ENCODE peak calls at places on chromosomes 5 and 9, in six cellular contexts. T, B, P, C, N and O are unnamed samples. For H3K4me1, the result is how much of the 10 kb centered on the place peaks cover.

GRCh38 chr9:36158917-36159316 is 10.3 kb upstream of the CCIN start:
- DNase-seq in T (no peak), C (no peak), N (no peak), B (no peak), P (no peak), O (no peak)

GRCh38 chr9:124629600-124629999 is 122.4 kb upstream of the NR5A1 start:
- DNase-seq in B (no peak), N (peak), P (no peak), C (no peak), T (no peak), O (no peak)

GRCh38 chr9:92964981-92965758 is 17.8 kb downstream of the FGD3 start:
- DNase-seq in C (no peak), T (peak), B (no peak), P (no peak), N (no peak), O (no peak)

GRCh38 chr5:76155536-76155935 is 72.4 kb downstream of the SV2C start:
- DNase-seq in P (no peak), B (no peak), C (no peak), T (no peak), N (no peak), O (no peak)

GRCh38 chr5:157159209-157159751 is 6.8 kb downstream of the GARIN3 start:
- DNase-seq in T (no peak), B (no peak), C (no peak), N (peak), P (no peak), O (peak)

GRCh38 chr5:171762016-171762415 is 23.6 kb upstream of the SMIM23 start:
- DNase-seq in C (no peak), T (no peak), B (no peak), N (no peak), P (no peak), O (no peak)

GRCh38 chr5:3191585-3191984 is 404.0 kb upstream of the IRX1 start:
- DNase-seq in N (no peak), B (no peak), P (no peak), C (no peak), T (no peak), O (no peak)

GRCh38 chr5:44388504-44389409 is 463 bp downstream of the FGF10 start:
- DNase-seq in B (peak), T (peak), N (no peak), C (no peak), P (no peak), O (no peak)

GRCh38 chr9:70438341-70438924 is 24.0 kb upstream of the KLF9 start:
- DNase-seq in B (peak), N (peak), C (no peak), T (no peak), P (peak), O (no peak)

GRCh38 chr5:31757813-31758212 is 118.9 kb downstream of the PDZD2 start:
- DNase-seq in T (no peak), N (no peak), B (no peak), P (no peak), C (no peak), O (no peak)

GRCh38 chr9:114382951-114383865 is 4.6 kb downstream of the AKNA start:
- DNase-seq in T (no peak), C (no peak), N (no peak), B (no peak), P (no peak), O (peak)

GRCh38 chr9:132998861-132999635 is 20.6 kb downstream of the GFI1B start:
- DNase-seq in P (no peak), B (no peak), N (no peak), C (no peak), T (no peak), O (no peak)

GRCh38 chr5:58133631-58134296 is 326.1 kb downstream of the PLK2 start:
- DNase-seq in P (no peak), N (peak), T (no peak), C (no peak), B (peak), O (no peak)

GRCh38 chr9:136006169-136006568 is 45.0 kb upstream of the UBAC1 start:
- DNase-seq in N (no peak), P (no peak), B (no peak), T (no peak), C (no peak), O (no peak)

GRCh38 chr5:10563132-10563939 is 534 bp upstream of the ANKRD33B start:
- DNase-seq in T (peak), C (peak), P (no peak), B (no peak), N (peak), O (peak)

GRCh38 chr9:96176901-96177718 is 124.9 kb downstream of the HSD17B3 start:
- DNase-seq in T (no peak), B (no peak), C (no peak), P (no peak), N (no peak), O (no peak)

GRCh38 chr5:164188733-164189148 is 683.3 kb downstream of the MAT2B start:
- DNase-seq in B (peak), C (peak), T (no peak), P (no peak), N (no peak), O (no peak)

GRCh38 chr9:107983191-107983603 is 493.6 kb upstream of the KLF4 start:
- DNase-seq in P (no peak), N (peak), C (no peak), T (no peak), B (peak), O (no peak)

GRCh38 chr5:143331956-143332355 is 71.5 kb downstream of the NR3C1 start:
- DNase-seq in T (no peak), N (no peak), B (no peak), P (no peak), C (no peak), O (no peak)

GRCh38 chr5:56409331-56410190 is 176.4 kb upstream of the ANKRD55 start:
- DNase-seq in T (no peak), P (no peak), B (peak), C (no peak), N (peak), O (no peak)

GRCh38 chr9:99261923-99262322 is 39.8 kb downstream of the SEC61B start:
- DNase-seq in T (no peak), B (no peak), C (no peak), N (no peak), P (no peak), O (no peak)

GRCh38 chr9:132742821-132743311 is 72.6 kb downstream of the GTF3C4 start:
- DNase-seq in B (no peak), P (no peak), N (no peak), C (no peak), T (peak), O (no peak)

GRCh38 chr9:78575041-78575440 is 278.1 kb downstream of the PSAT1 start:
- DNase-seq in B (no peak), N (no peak), P (no peak), T (no peak), C (peak), O (no peak)

GRCh38 chr5:111170279-111170678 is 53.9 kb upstream of the CAMK4 start:
- DNase-seq in P (no peak), T (no peak), B (no peak), N (no peak), C (no peak), O (no peak)

GRCh38 chr5:97544279-97545077 is 361.4 kb upstream of the RIOK2 start:
- DNase-seq in C (no peak), N (no peak), B (peak), T (no peak), P (no peak), O (no peak)

GRCh38 chr9:81239388-81239787 is 450.0 kb downstream of the TLE1 start:
- DNase-seq in C (no peak), P (no peak), B (no peak), T (no peak), N (no peak), O (no peak)

GRCh38 chr5:159353661-159354252 is 23.5 kb upstream of the IL12B start:
- DNase-seq in B (no peak), N (no peak), T (no peak), C (no peak), P (no peak), O (no peak)

GRCh38 chr9:88593537-88594185 is 58.7 kb downstream of the NXNL2 start:
- DNase-seq in B (peak), N (peak), T (no peak), C (peak), P (peak), O (no peak)

GRCh38 chr9:124214116-124214515 is 43.6 kb upstream of the NEK6 start:
- DNase-seq in P (no peak), N (no peak), T (peak), C (no peak), B (no peak), O (no peak)

GRCh38 chr9:69143291-69143690 is 30.8 kb upstream of the TJP2 start:
- DNase-seq in C (no peak), N (peak), T (no peak), B (peak), P (no peak), O (no peak)

GRCh38 chr5:14286574-14287399 is 143.6 kb downstream of the TRIO start:
- DNase-seq in C (no peak), N (no peak), B (no peak), T (no peak), P (no peak), O (no peak)

GRCh38 chr5:15252331-15252730 is 247.6 kb upstream of the FBXL7 start:
- DNase-seq in C (no peak), B (no peak), N (no peak), P (no peak), T (no peak), O (no peak)

GRCh38 chr5:90873033-90873517 is 314.5 kb downstream of the ADGRV1 start:
- DNase-seq in N (no peak), P (no peak), C (no peak), B (no peak), T (no peak), O (no peak)

GRCh38 chr9:99169982-99170761 is 51.6 kb downstream of the ALG2 start:
- DNase-seq in P (no peak), T (no peak), N (no peak), C (peak), B (no peak), O (no peak)

GRCh38 chr9:131678499-131679111 is 61.3 kb downstream of the RAPGEF1 start:
- DNase-seq in N (peak), T (peak), P (peak), C (peak), B (peak), O (peak)

GRCh38 chr9:89649045-89649691 is 44.4 kb downstream of the GADD45G start:
- DNase-seq in N (no peak), P (no peak), T (no peak), B (no peak), C (no peak), O (no peak)

GRCh38 chr9:97321251-97321650 is 13.8 kb downstream of the CCDC180 start:
- DNase-seq in N (no peak), P (no peak), B (no peak), T (no peak), C (no peak), O (no peak)

DNA sequence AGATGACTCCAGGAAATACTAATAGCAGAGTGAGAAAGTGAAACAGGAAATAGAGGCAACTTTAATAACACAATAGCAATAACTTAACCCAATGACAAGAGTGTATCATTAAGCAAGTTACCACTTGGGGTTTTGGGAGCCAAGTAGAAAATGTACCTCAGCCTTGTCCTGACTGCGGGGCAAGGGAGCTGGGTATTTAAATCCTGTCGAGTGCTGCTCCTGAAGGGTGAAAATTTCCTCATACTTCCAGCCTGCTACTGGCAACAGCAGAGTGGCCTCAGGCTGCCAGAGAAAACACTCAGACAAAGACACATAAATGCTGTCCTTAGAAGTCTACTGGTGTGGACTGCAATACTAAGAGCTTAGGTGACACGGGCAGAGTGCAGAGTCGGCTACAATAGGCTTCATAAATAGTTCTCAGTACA is 112.5 kb upstream of the EMB start:
- DNase-seq in T (peak), P (no peak), C (no peak), N (no peak), B (no peak), O (no peak)
- H3K4me3 ChIP-seq in T (peak), P (no peak), C (no peak), N (no peak), B (no peak), O (no peak)

DNA sequence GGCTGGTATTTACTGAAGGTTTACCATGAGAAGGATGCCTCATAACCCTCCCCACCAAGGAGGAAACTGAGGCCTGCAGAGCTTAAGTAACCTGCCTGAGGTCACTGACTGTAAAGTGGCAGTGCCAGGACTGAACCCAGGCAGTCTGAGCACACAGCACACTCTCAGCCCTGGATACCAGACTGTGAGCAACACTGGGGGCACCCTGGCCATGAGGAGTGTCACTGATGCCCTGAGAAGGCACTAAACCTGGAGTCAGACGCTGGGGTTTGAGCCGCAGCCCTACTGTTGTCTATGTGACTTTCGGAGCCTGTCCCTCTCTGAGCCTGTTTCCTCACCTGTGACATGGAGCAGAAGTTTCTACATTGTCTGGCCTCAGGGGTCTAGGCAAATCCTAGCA is 36.2 kb downstream of the B4GALT1 start:
- DNase-seq in T (no peak), C (no peak), P (no peak), N (no peak), B (no peak), O (no peak)
- H3K27ac ChIP-seq in T (no peak), C (no peak), P (no peak), N (peak), B (peak), O (no peak)

GRCh38 chr5:149323235-149324205 is 21.8 kb upstream of the GRPEL2 start:
- DNase-seq in P (no peak), C (no peak), N (no peak), T (no peak), B (peak), O (no peak)
- H3K4me1 ChIP-seq in P (under half), C (under half), N (under half), T (under half), B (half or more), O (under half)

DNA sequence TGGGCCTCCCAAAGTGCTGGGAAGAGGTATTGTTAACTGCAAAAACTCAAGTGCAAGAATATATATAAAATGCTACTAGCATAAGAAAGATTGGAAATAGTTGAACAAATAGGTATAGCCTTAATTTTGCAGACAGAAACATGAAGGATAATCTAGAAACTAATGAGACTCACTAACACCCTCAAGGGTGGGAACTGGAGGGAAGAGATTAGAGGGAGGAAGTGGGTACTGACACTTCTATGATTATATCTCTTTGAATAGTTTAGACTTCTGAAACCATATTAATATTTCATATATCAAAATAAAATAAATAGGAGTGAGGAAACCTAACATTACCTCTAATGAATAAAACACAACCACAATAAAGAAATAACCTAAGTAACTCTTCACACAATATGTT is 23.0 kb downstream of the AUH start:
- DNase-seq in P (no peak), C (no peak), T (no peak), B (no peak), N (no peak), O (no peak)
- H3K4me3 ChIP-seq in P (no peak), C (no peak), T (no peak), B (no peak), N (no peak), O (no peak)

DNA sequence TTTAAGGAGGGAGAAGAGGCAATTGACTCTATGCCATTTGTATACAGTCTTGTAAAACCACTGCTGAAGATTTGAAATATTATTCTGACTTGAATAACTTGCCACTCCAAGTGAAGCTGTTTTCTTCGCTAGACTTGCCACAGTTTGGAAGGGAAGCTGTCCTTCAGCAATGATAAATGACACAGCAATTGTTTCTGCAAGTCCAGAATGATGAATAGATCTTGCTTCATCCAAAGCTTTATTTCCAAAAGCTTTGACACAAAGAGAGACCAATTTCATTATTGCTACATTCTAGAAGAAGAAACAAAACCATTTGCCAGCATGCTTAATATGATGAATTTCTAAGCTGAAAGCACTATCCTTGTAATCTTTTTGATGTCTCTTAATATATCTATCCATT is 73.7 kb downstream of the ZNF366 start:
- DNase-seq in B (no peak), C (no peak), P (no peak), T (no peak), N (no peak), O (no peak)
- H3K27ac ChIP-seq in B (no peak), C (no peak), P (no peak), T (no peak), N (no peak), O (no peak)

GRCh38 chr5:173925449-173926071 is 37.4 kb downstream of the CPEB4 start:
- DNase-seq in N (peak), C (no peak), P (peak), B (peak), T (no peak), O (no peak)
- H3K4me1 ChIP-seq in N (under half), C (under half), P (under half), B (under half), T (half or more), O (under half)

GRCh38 chr5:50744761-50745160 is 78.3 kb downstream of the PARP8 start:
- DNase-seq in P (no peak), B (no peak), N (no peak), C (no peak), T (no peak), O (no peak)
- H3K4me3 ChIP-seq in P (no peak), B (no peak), N (no peak), C (no peak), T (peak), O (peak)

GRCh38 chr9:129270903-129271431 is 92.9 kb upstream of the IER5L start:
- DNase-seq in P (no peak), C (no peak), N (no peak), B (no peak), T (peak), O (no peak)

GRCh38 chr9:129272348-129273025 is 94.4 kb upstream of the IER5L start:
- DNase-seq in N (no peak), P (no peak), T (peak), C (no peak), B (no peak), O (no peak)

GRCh38 chr9:129273136-129273895 is 95.3 kb upstream of the IER5L start:
- DNase-seq in P (no peak), N (no peak), B (no peak), C (no peak), T (peak), O (no peak)

GRCh38 chr9:129267141-129267540 is 89.1 kb upstream of the IER5L start:
- DNase-seq in T (no peak), P (no peak), B (no peak), N (no peak), C (no peak), O (no peak)

GRCh38 chr9:129270205-129270604 is 92.1 kb upstream of the IER5L start:
- DNase-seq in B (no peak), P (no peak), T (no peak), N (no peak), C (no peak), O (no peak)
- H3K27ac ChIP-seq in B (no peak), P (no peak), T (no peak), N (no peak), C (no peak), O (no peak)

GRCh38 chr5:107809201-107810034 is 138.7 kb upstream of the EFNA5 start:
- DNase-seq in T (no peak), B (no peak), C (no peak), N (no peak), P (no peak), O (no peak)
- H3K4me1 ChIP-seq in T (under half), B (under half), C (under half), N (under half), P (under half), O (under half)

GRCh38 chr9:16915126-16915831 is 44.8 kb upstream of the BNC2 start:
- DNase-seq in T (no peak), N (no peak), C (no peak), P (no peak), B (no peak), O (no peak)
- H3K4me3 ChIP-seq in T (no peak), N (no peak), C (no peak), P (no peak), B (no peak), O (no peak)